ENCODE peak calls at places on chromosomes 12 and 14, in seven cellular contexts. Y, C, T, K, D, P and H are unnamed samples.

GRCh38 chr14:74062809-74063150 is 21.5 kb downstream of the ALDH6A1 start:
- DNase-seq in Y (no peak), C (no peak), T (no peak), K (no peak), D (no peak), P (no peak), H (no peak)

GRCh38 chr14:50792058-50792477 is 38.9 kb downstream of the NIN start:
- DNase-seq in Y (no peak), C (no peak), T (no peak), K (no peak), D (no peak), P (no peak), H (no peak)

GRCh38 chr12:99131761-99132199 is 486.7 kb downstream of the APAF1 start:
- DNase-seq in Y (peak; percentile 17), C (no peak), T (peak; percentile 29), K (no peak), D (peak; percentile 96), P (no peak), H (no peak)

GRCh38 chr12:111753144-111753881 is 13.4 kb upstream of the ALDH2 start:
- DNase-seq in Y (peak; percentile 68), C (peak; percentile 2), T (peak; percentile 88), K (peak; percentile 42), D (peak; percentile 41), P (peak; percentile 75), H (peak; percentile 61)

GRCh38 chr12:4177257-4177656 is 96.3 kb upstream of the CCND2 start:
- DNase-seq in Y (no peak), C (no peak), T (no peak), K (no peak), D (no peak), P (no peak), H (no peak)

GRCh38 chr14:70073924-70074566 is 114.7 kb downstream of the SLC8A3 start:
- DNase-seq in Y (peak; percentile 43), C (peak; percentile 64), T (no peak), K (peak; percentile 43), D (peak; percentile 79), P (peak; percentile 68), H (peak; percentile 75)

GRCh38 chr14:22471545-22472121 is 117.4 kb downstream of the DAD1 start:
- DNase-seq in Y (no peak), C (peak; percentile 19), T (peak; percentile 86), K (no peak), D (peak; percentile 92), P (peak; percentile 46), H (peak; percentile 27)

GRCh38 chr14:96574633-96575191 is 72.5 kb downstream of the PAPOLA start:
- DNase-seq in Y (no peak), C (no peak), T (no peak), K (no peak), D (peak; percentile 15), P (no peak), H (peak; percentile 32)

GRCh38 chr14:52834440-52834842 is 43.0 kb upstream of the GNPNAT1 start:
- DNase-seq in Y (no peak), C (no peak), T (no peak), K (no peak), D (peak; percentile 85), P (no peak), H (peak; percentile 37)

GRCh38 chr12:89335452-89336244 is 16.7 kb downstream of the DUSP6 start:
- DNase-seq in Y (no peak), C (no peak), T (no peak), K (no peak), D (no peak), P (no peak), H (no peak)

GRCh38 chr12:122520676-122521075 is 6.1 kb downstream of the RSRC2 start:
- DNase-seq in Y (no peak), C (no peak), T (no peak), K (no peak), D (no peak), P (no peak), H (no peak)

GRCh38 chr12:31362115-31362758 is 36.3 kb upstream of the SINHCAF start:
- DNase-seq in Y (no peak), C (no peak), T (no peak), K (no peak), D (no peak), P (peak; percentile 58), H (no peak)

GRCh38 chr14:40463886-40464285 is 1031.7 kb upstream of the FBXO33 start:
- DNase-seq in Y (no peak), C (no peak), T (peak; percentile 34), K (no peak), D (no peak), P (no peak), H (no peak)

GRCh38 chr12:12791756-12792346 is 6.4 kb downstream of the APOLD1 start:
- DNase-seq in Y (no peak), C (no peak), T (no peak), K (no peak), D (no peak), P (no peak), H (no peak)

GRCh38 chr12:116529048-116529447 is 30.1 kb upstream of the MAP1LC3B2 start:
- DNase-seq in Y (no peak), C (no peak), T (no peak), K (no peak), D (no peak), P (no peak), H (no peak)

GRCh38 chr14:92704821-92705220 is 43.6 kb downstream of the LGMN start:
- DNase-seq in Y (no peak), C (no peak), T (no peak), K (no peak), D (no peak), P (no peak), H (no peak)

GRCh38 chr14:100544506-100545141 is 42.6 kb downstream of the BEGAIN start:
- DNase-seq in Y (no peak), C (no peak), T (peak; percentile 70), K (no peak), D (no peak), P (peak; percentile 48), H (no peak)

GRCh38 chr14:30874999-30875787 is 834 bp downstream of the COCH start:
- DNase-seq in Y (no peak), C (no peak), T (peak; percentile 87), K (no peak), D (peak; percentile 45), P (peak; percentile 10), H (no peak)

GRCh38 chr12:32273712-32274111 is 125.6 kb upstream of the FGD4 start:
- DNase-seq in Y (no peak), C (no peak), T (no peak), K (no peak), D (no peak), P (peak; percentile 55), H (no peak)

GRCh38 chr14:99671230-99672224 is 12.6 kb upstream of the CYP46A1 start:
- DNase-seq in Y (no peak), C (no peak), T (no peak), K (no peak), D (no peak), P (peak; percentile 46), H (no peak)

GRCh38 chr14:26261368-26262122 is 336.3 kb downstream of the NOVA1 start:
- DNase-seq in Y (no peak), C (no peak), T (no peak), K (no peak), D (no peak), P (no peak), H (no peak)

GRCh38 chr14:52695481-52696091 is at the start of gene ERO1A:
- DNase-seq in Y (peak; percentile 84), C (no peak), T (peak; percentile 97), K (peak; percentile 86), D (peak; percentile 84), P (peak; percentile 89), H (peak; percentile 65)

GRCh38 chr12:29072631-29073030 is 76.4 kb upstream of the FAR2 start:
- DNase-seq in Y (no peak), C (no peak), T (no peak), K (no peak), D (no peak), P (no peak), H (no peak)

GRCh38 chr14:105156414-105157375 is 11.9 kb downstream of the JAG2 start:
- DNase-seq in Y (no peak), C (no peak), T (peak; percentile 73), K (no peak), D (no peak), P (no peak), H (no peak)
- H3K27ac ChIP-seq in Y (no peak overlapping the region), C (no peak overlapping the region), T (no peak overlapping the region), K (no peak overlapping the region), D (no peak overlapping the region), P (no peak overlapping the region), H (no peak overlapping the region)

GRCh38 chr14:80636071-80636470 is 305.5 kb downstream of the CEP128 start:
- DNase-seq in Y (no peak), C (no peak), T (no peak), K (no peak), D (no peak), P (no peak), H (no peak)
- TF ChIP-seq CTCF in Y (no peak), C (peak; percentile 59), T (no peak), K (no peak), D (peak; percentile 43), P (no peak), H (no peak)

DNA sequence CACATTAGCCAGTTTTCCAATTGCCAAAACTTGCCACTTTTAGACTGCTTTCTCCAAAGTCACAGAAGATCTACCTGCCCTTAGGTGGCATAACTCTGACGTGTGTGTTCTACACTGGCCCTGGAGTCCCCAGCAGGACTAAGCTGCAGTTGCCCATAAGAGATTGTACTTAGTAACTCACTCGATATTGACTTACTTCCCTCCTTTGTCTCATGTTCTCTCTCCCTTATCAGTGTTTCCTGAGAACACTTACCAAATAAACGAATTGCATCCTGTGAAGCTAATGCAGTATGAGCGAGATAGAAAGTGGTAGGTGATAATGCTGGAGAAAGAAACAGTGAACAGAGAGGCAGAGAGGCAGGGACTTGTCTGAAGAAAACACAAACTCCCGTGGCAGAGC is 117.2 kb downstream of the NUAK1 start:
- DNase-seq in Y (no peak), C (no peak), T (no peak), K (no peak), D (no peak), P (no peak), H (no peak)
- H3K27ac ChIP-seq in Y (no peak overlapping the region), C (no peak overlapping the region), T (no peak overlapping the region), K (peak overlapping the region; percentile 71), D (no peak overlapping the region), P (no peak overlapping the region), H (no peak overlapping the region)

DNA sequence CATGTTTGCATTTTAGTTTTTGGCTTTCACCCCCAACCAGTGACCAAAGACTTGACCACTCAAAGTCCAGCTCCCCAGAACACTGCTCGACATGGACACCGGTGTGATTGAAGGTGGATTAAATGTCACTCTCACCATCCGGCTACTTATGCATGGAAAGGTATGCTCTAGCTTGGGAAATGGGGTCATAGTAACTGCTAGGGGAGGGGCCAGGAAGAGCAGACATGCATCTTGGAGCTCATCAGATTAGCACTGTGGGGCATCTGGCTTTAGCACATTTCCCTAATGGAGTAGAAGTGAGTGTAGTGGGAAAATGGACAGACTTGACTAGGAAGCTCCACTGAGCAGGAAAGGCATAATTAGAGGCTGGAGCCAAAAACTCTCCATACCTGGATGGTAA is 2.8 kb downstream of the PCBP2 start:
- DNase-seq in Y (no peak), C (no peak), T (no peak), K (no peak), D (no peak), P (no peak), H (no peak)
- TF ChIP-seq CTCF in Y (no peak), C (no peak), T (no peak), K (no peak), D (no peak), P (no peak), H (no peak)

GRCh38 chr12:26845057-26845666 is 12.2 kb upstream of the ITPR2 start:
- DNase-seq in Y (peak; percentile 56), C (peak; percentile 44), T (no peak), K (peak; percentile 64), D (peak; percentile 51), P (peak; percentile 61), H (no peak)
- H3K27ac ChIP-seq in Y (no peak overlapping the region), C (no peak overlapping the region), T (no peak overlapping the region), K (no peak overlapping the region), D (no peak overlapping the region), P (no peak overlapping the region), H (no peak overlapping the region)